ENCODE peak calls at places on chromosomes 4 and X, in seven cellular contexts. S is glutamatergic neuron, B is A549, L is AG10803, X is lower lobe of right lung, R is posterior vena cava, P is PC-3. D is an unnamed sample.

GRCh38 chr4:182604953-182605352 is 312.2 kb downstream of the DCTD start:
- DNase-seq in X (no peak), L (no peak), R (no peak), S (no peak), B (no peak), P (peak; percentile 40), D (no peak)

GRCh38 chr4:15704145-15704544 is 1.3 kb downstream of the BST1 start:
- DNase-seq in P (no peak), X (no peak), S (no peak), L (no peak), R (no peak), B (no peak), D (no peak)

GRCh38 chr4:113893546-113893945 is 85.9 kb downstream of the ARSJ start:
- DNase-seq in P (peak; percentile 29), R (no peak), L (peak; percentile 26), X (no peak), S (no peak), B (no peak), D (no peak)

GRCh38 chr4:11480683-11481082 is 52.0 kb upstream of the HS3ST1 start:
- DNase-seq in B (no peak), L (no peak), S (no peak), P (peak; percentile 30), X (peak; percentile 52), R (no peak), D (no peak)

GRCh38 chr4:6620891-6621555 is 19.5 kb upstream of the MRFAP1 start:
- DNase-seq in X (no peak), R (no peak), P (no peak), B (no peak), L (no peak), S (no peak), D (no peak)

GRCh38 chr4:130395871-130396270 is 1299.9 kb downstream of the C4orf33 start:
- DNase-seq in R (no peak), S (no peak), B (peak; percentile 1), L (peak; percentile 70), X (no peak), P (peak; percentile 73), D (no peak)

GRCh38 chr4:7557447-7557846 is 122.7 kb upstream of the PSAPL1 start:
- DNase-seq in R (peak; percentile 47), B (peak; percentile 25), P (peak; percentile 84), L (peak; percentile 77), S (no peak), X (no peak), D (no peak)

GRCh38 chr4:169620846-169621228 is 459 bp downstream of the CLCN3 start:
- DNase-seq in L (no peak), R (no peak), X (no peak), B (peak; percentile 20), P (peak; percentile 10), S (no peak), D (no peak)

GRCh38 chrX:127138218-127138617 is 318.7 kb downstream of the PRR32 start:
- DNase-seq in L (no peak), S (no peak), P (no peak), B (no peak), X (no peak), R (no peak), D (no peak)

GRCh38 chrX:53383376-53384087 is 38.9 kb downstream of the SMC1A start:
- DNase-seq in B (no peak), P (no peak), S (no peak), X (no peak), R (no peak), L (no peak), D (no peak)

GRCh38 chr4:5198586-5198985 is 147.3 kb downstream of the STK32B start:
- DNase-seq in R (no peak), X (no peak), L (no peak), P (no peak), B (no peak), S (no peak), D (no peak)

GRCh38 chr4:143700420-143701352 is at the start of gene FREM3:
- DNase-seq in X (no peak), B (no peak), P (no peak), S (peak; percentile 44), L (no peak), R (no peak), D (peak; percentile 1)

GRCh38 chr4:130422255-130422654 is 1326.3 kb downstream of the C4orf33 start:
- DNase-seq in B (no peak), X (no peak), P (no peak), S (no peak), R (no peak), L (no peak), D (no peak)

GRCh38 chrX:136639506-136640176 is 8.3 kb upstream of the CD40LG start:
- DNase-seq in R (no peak), P (peak; percentile 20), X (no peak), L (peak; percentile 16), S (no peak), B (no peak), D (no peak)

GRCh38 chrX:12013220-12013619 is 125.1 kb upstream of the FRMPD4 start:
- DNase-seq in P (peak; percentile 83), X (no peak), L (peak; percentile 40), S (no peak), B (peak; percentile 62), R (no peak), D (no peak)